ENCODE peak calls at places on chromosomes 11 and 22, in seven cellular contexts. X is kidney, G is ascending aorta, B is heart left ventricle, W is ovary, R is cardiac muscle cell, H is breast epithelium. Q is an unnamed sample. For H3K4me1, the result is how much of the 10 kb centered on the place peaks cover.

GRCh38 chr11:32050256-32050655 is 40.6 kb upstream of the RCN1 start:
- DNase-seq in X (no peak), G (no peak), B (no peak), W (no peak), R (no peak), H (no peak), Q (no peak)

GRCh38 chr22:11628651-11629511 is 3899.1 kb upstream of the OR11H1 start:
- DNase-seq in X (peak), G (no peak), B (no peak), W (no peak), R (no peak), H (no peak), Q (no peak)

GRCh38 chr22:43168416-43169309 is 17.3 kb downstream of the TSPO start:
- DNase-seq in X (no peak), G (no peak), B (no peak), W (no peak), R (no peak), H (no peak), Q (no peak)

GRCh38 chr11:111735262-111736116 is 30.7 kb downstream of the PPP2R1B start:
- DNase-seq in X (peak), G (peak), B (peak), W (peak), R (no peak), H (peak), Q (peak)

GRCh38 chr11:95520361-95520760 is 269.2 kb downstream of the FAM76B start:
- DNase-seq in X (no peak), G (no peak), B (no peak), W (no peak), R (no peak), H (no peak), Q (no peak)

GRCh38 chr22:42800731-42801536 is 56.1 kb downstream of the ARFGAP3 start:
- DNase-seq in X (no peak), G (no peak), B (no peak), W (no peak), R (no peak), H (peak), Q (no peak)

GRCh38 chr11:120031156-120031555 is 106.8 kb downstream of the TRIM29 start:
- DNase-seq in X (no peak), G (no peak), B (no peak), W (no peak), R (no peak), H (no peak), Q (no peak)

GRCh38 chr22:43884600-43885318 is 7.1 kb downstream of the PNPLA5 start:
- DNase-seq in X (peak), G (no peak), B (peak), W (peak), R (peak), H (peak), Q (no peak)

GRCh38 chr22:46129390-46130041 is 20.8 kb upstream of the PPARA start:
- DNase-seq in X (peak), G (no peak), B (peak), W (peak), R (no peak), H (no peak), Q (no peak)

GRCh38 chr22:43012390-43012789 is 2.6 kb downstream of the PACSIN2 start:
- DNase-seq in X (no peak), G (no peak), B (no peak), W (no peak), R (no peak), H (no peak), Q (no peak)

GRCh38 chr11:66066751-66067150 is 3.3 kb upstream of the PACS1 start:
- DNase-seq in X (no peak), G (no peak), B (no peak), W (no peak), R (no peak), H (no peak), Q (no peak)

GRCh38 chr22:23503736-23504440 is 76.2 kb downstream of the IGLL1 start:
- DNase-seq in X (peak), G (no peak), B (no peak), W (peak), R (no peak), H (no peak), Q (no peak)

GRCh38 chr22:32693102-32693501 is 108.4 kb upstream of the TIMP3 start:
- DNase-seq in X (no peak), G (no peak), B (no peak), W (no peak), R (no peak), H (no peak), Q (no peak)

GRCh38 chr22:22578702-22579424 is 19.8 kb upstream of the PRAME start:
- DNase-seq in X (peak), G (no peak), B (peak), W (no peak), R (no peak), H (no peak), Q (no peak)

GRCh38 chr22:47012589-47013365 is 250.3 kb downstream of the TBC1D22A start:
- DNase-seq in X (peak), G (no peak), B (no peak), W (no peak), R (no peak), H (no peak), Q (no peak)

GRCh38 chr11:69344570-69345145 is 50.7 kb downstream of the MYEOV start:
- DNase-seq in X (no peak), G (no peak), B (no peak), W (no peak), R (no peak), H (no peak), Q (no peak)

GRCh38 chr11:816433-816779 is 2.3 kb upstream of the PNPLA2 start:
- DNase-seq in X (no peak), G (no peak), B (no peak), W (no peak), R (no peak), H (no peak), Q (no peak)

GRCh38 chr11:16632295-16633200 is 105.9 kb upstream of the C11orf58 start:
- DNase-seq in X (no peak), G (no peak), B (no peak), W (no peak), R (peak), H (no peak), Q (no peak)

GRCh38 chr11:131827440-131827839 is 457.0 kb downstream of the NTM start:
- DNase-seq in X (no peak), G (no peak), B (no peak), W (no peak), R (no peak), H (no peak), Q (no peak)

GRCh38 chr11:29310016-29310415 is 706.8 kb downstream of the KCNA4 start:
- DNase-seq in X (no peak), G (no peak), B (no peak), W (no peak), R (no peak), H (no peak), Q (no peak)

GRCh38 chr11:115918579-115918978 is 414.4 kb upstream of the CADM1 start:
- DNase-seq in X (no peak), G (no peak), B (no peak), W (no peak), R (no peak), H (no peak), Q (no peak)

GRCh38 chr11:133343951-133344350 is 188.3 kb downstream of the OPCML start:
- DNase-seq in X (no peak), G (no peak), B (no peak), W (no peak), R (no peak), H (no peak), Q (no peak)

GRCh38 chr11:113084297-113084696 is 123.1 kb downstream of the NCAM1 start:
- DNase-seq in X (no peak), G (no peak), B (no peak), W (no peak), R (no peak), H (no peak), Q (no peak)

GRCh38 chr22:29030016-29030617 is 31.5 kb downstream of the C22orf31 start:
- DNase-seq in X (no peak), G (no peak), B (no peak), W (no peak), R (no peak), H (no peak), Q (no peak)

GRCh38 chr11:1077417-1078119 is 2.9 kb downstream of the MUC2 start:
- DNase-seq in X (peak), G (no peak), B (peak), W (peak), R (no peak), H (peak), Q (no peak)

GRCh38 chr11:122333476-122333875 is 217.5 kb upstream of the BLID start:
- DNase-seq in X (no peak), G (no peak), B (no peak), W (no peak), R (no peak), H (no peak), Q (no peak)

GRCh38 chr11:10498426-10499250 is 42.3 kb downstream of the RNF141 start:
- DNase-seq in X (no peak), G (no peak), B (no peak), W (no peak), R (no peak), H (no peak), Q (no peak)

GRCh38 chr22:27327497-27327896 is 474.1 kb downstream of the MN1 start:
- DNase-seq in X (no peak), G (no peak), B (no peak), W (no peak), R (no peak), H (no peak), Q (no peak)

GRCh38 chr22:44455151-44455962 is 42.7 kb downstream of the RTL6 start:
- DNase-seq in X (peak), G (no peak), B (no peak), W (no peak), R (no peak), H (no peak), Q (no peak)

GRCh38 chr11:60633645-60634044 is 65.8 kb upstream of the MS4A8 start:
- DNase-seq in X (no peak), G (no peak), B (no peak), W (no peak), R (no peak), H (no peak), Q (no peak)

GRCh38 chr11:102564110-102564509 is 33.6 kb upstream of the MMP7 start:
- DNase-seq in X (no peak), G (no peak), B (no peak), W (no peak), R (no peak), H (no peak), Q (no peak)

GRCh38 chr11:17716807-17717206 is 2.6 kb upstream of the MYOD1 start:
- DNase-seq in X (no peak), G (no peak), B (no peak), W (no peak), R (no peak), H (no peak), Q (no peak)
- TF ChIP-seq CTCF in X (no peak), G (no peak), B (no peak), W (no peak), R (no peak), H (no peak), Q (no peak)

DNA sequence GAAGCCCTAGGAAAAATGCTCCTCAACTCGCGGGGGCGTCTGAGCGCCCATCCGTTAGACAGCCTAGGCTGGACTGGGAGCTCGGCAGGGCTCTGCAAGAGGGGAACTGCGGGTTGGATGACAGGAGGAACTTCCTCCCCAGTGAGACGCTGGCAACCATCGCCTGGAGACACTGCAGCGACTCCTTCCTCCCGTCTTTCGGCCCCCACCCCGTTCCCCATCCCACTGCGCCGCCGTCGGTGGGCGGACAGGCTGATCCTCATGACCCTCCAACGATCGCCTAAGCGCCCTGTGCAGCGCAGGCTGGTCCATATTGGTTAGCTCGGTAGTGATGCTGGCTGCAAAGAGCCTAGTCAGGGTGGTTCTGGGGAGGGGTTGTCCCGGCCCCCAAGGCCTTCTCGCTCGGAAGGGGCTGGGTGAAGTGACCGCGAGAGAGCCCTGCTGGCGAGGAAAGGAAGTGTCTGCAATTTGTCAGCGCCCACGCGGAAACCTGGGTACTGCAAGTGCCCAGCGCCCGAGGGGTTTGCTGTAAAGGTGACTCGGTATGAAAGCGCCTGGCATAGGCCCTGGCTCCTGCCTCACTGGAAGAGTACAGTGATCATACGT is 638 bp downstream of the NRGN start:
- DNase-seq in X (peak), G (no peak), B (peak), W (no peak), R (no peak), H (peak), Q (no peak)
- H3K27ac ChIP-seq in X (no peak), G (peak), B (peak), W (no peak), R (no peak), H (no peak), Q (peak)

GRCh38 chr22:49951678-49951985 is 8.9 kb upstream of the PIM3 start:
- DNase-seq in X (no peak), G (no peak), B (no peak), W (no peak), R (no peak), H (no peak), Q (no peak)
- H3K4me1 ChIP-seq in X (under half), G (under half), B (under half), W (under half), R (under half), H (under half), Q (under half)

GRCh38 chr22:31097941-31098632 is 9.3 kb downstream of the SELENOM start:
- DNase-seq in X (no peak), G (no peak), B (no peak), W (no peak), R (no peak), H (no peak), Q (no peak)

GRCh38 chr22:31096637-31097274 is 10.6 kb downstream of the SELENOM start:
- DNase-seq in X (no peak), G (no peak), B (no peak), W (no peak), R (no peak), H (no peak), Q (no peak)

GRCh38 chr22:31099386-31099785 is 8.0 kb downstream of the SELENOM start:
- DNase-seq in X (no peak), G (no peak), B (no peak), W (no peak), R (no peak), H (no peak), Q (no peak)

GRCh38 chr22:31099841-31100761 is 7.3 kb downstream of the SELENOM start:
- DNase-seq in X (no peak), G (no peak), B (no peak), W (peak), R (no peak), H (no peak), Q (no peak)

GRCh38 chr22:31098633-31099110 is 8.7 kb downstream of the SELENOM start:
- DNase-seq in X (no peak), G (no peak), B (no peak), W (peak), R (peak), H (no peak), Q (no peak)
- TF ChIP-seq CTCF in X (no peak), G (no peak), B (no peak), W (no peak), R (no peak), H (no peak), Q (no peak)

GRCh38 chr11:73344191-73344607 is 32.0 kb upstream of the RELT start:
- DNase-seq in X (no peak), G (no peak), B (peak), W (no peak), R (no peak), H (no peak), Q (peak)

GRCh38 chr11:73342633-73343032 is 33.6 kb upstream of the RELT start:
- DNase-seq in X (no peak), G (no peak), B (no peak), W (no peak), R (peak), H (no peak), Q (no peak)

GRCh38 chr11:73340164-73340563 is 32.1 kb downstream of the ARHGEF17 start:
- DNase-seq in X (no peak), G (no peak), B (no peak), W (no peak), R (no peak), H (no peak), Q (no peak)

GRCh38 chr11:73345481-73346147 is 30.6 kb upstream of the RELT start:
- DNase-seq in X (no peak), G (no peak), B (no peak), W (no peak), R (no peak), H (no peak), Q (no peak)

GRCh38 chr11:73343076-73343833 is 32.9 kb upstream of the RELT start:
- DNase-seq in X (no peak), G (no peak), B (no peak), W (no peak), R (no peak), H (no peak), Q (no peak)
- H3K27ac ChIP-seq in X (no peak), G (peak), B (no peak), W (no peak), R (no peak), H (no peak), Q (peak)

GRCh38 chr11:74325649-74326645 is 14.5 kb upstream of the P4HA3 start:
- DNase-seq in X (peak), G (peak), B (peak), W (peak), R (no peak), H (no peak), Q (peak)

GRCh38 chr11:74320538-74320937 is 9.1 kb upstream of the P4HA3 start:
- DNase-seq in X (no peak), G (no peak), B (no peak), W (no peak), R (no peak), H (no peak), Q (no peak)

GRCh38 chr11:74319139-74319538 is 7.7 kb upstream of the P4HA3 start:
- DNase-seq in X (no peak), G (no peak), B (no peak), W (no peak), R (no peak), H (no peak), Q (no peak)

GRCh38 chr11:74321487-74322188 is 10.2 kb upstream of the P4HA3 start:
- DNase-seq in X (no peak), G (no peak), B (no peak), W (no peak), R (peak), H (no peak), Q (no peak)

GRCh38 chr11:74322667-74323066 is 11.2 kb upstream of the P4HA3 start:
- DNase-seq in X (no peak), G (peak), B (peak), W (no peak), R (no peak), H (no peak), Q (peak)
- H3K4me1 ChIP-seq in X (under half), G (under half), B (half or more), W (under half), R (under half), H (under half), Q (under half)

GRCh38 chr22:49780281-49780991 is 47.2 kb downstream of the BRD1 start:
- DNase-seq in X (peak), G (no peak), B (peak), W (peak), R (no peak), H (no peak), Q (no peak)
- TF ChIP-seq CTCF in X (no peak), G (no peak), B (no peak), W (no peak), R (no peak), H (no peak), Q (no peak)

Q was measured in thoracic aorta.